ENCODE peak calls at places on chromosomes 11 and 22, in seven cellular contexts. V is stimulated activated CD4-positive, alpha-beta T cell treated with anti-CD3 and anti-CD28 coated beads, Interleukin-2, amount 100 ng/mL, for 48 hours; J is amygdala; C is CD4-positive, alpha-beta T cell; P is nephron progenitor cell; S is T-helper 2 cell; M is AG09319. B is an unnamed sample.

GRCh38 chr11:122307480-122308085 is 191.6 kb upstream of the BLID start:
- DNase-seq in P (no peak), S (no peak), J (no peak), M (no peak), C (no peak), V (no peak), B (no peak)

GRCh38 chr22:17970205-17970708 is 54.1 kb downstream of the MICAL3 start:
- DNase-seq in J (no peak), P (no peak), S (no peak), V (no peak), C (no peak), M (no peak), B (no peak)

GRCh38 chr11:130442728-130443127 is 5.7 kb upstream of the ADAMTS15 start:
- DNase-seq in J (no peak), S (no peak), M (no peak), P (no peak), V (no peak), C (no peak), B (no peak)

GRCh38 chr11:2577071-2578005 is 122.5 kb downstream of the KCNQ1OT1 start:
- DNase-seq in J (no peak), P (peak), C (no peak), V (no peak), S (no peak), M (no peak), B (no peak)

GRCh38 chr11:122981388-122982264 is at the start of gene BSX:
- DNase-seq in M (no peak), C (peak), J (no peak), S (peak), P (peak), V (peak), B (peak)

GRCh38 chr22:19568337-19569311 is 44.4 kb upstream of the CLDN5 start:
- DNase-seq in V (no peak), C (no peak), J (no peak), P (no peak), M (peak), S (no peak), B (peak)

GRCh38 chr22:16959345-16959930 is 48.6 kb downstream of the GAB4 start:
- DNase-seq in V (no peak), S (no peak), J (no peak), C (no peak), M (no peak), P (no peak), B (peak)

GRCh38 chr11:122756417-122756816 is 81.9 kb upstream of the CRTAM start:
- DNase-seq in M (no peak), P (no peak), J (no peak), C (peak), S (peak), V (no peak), B (peak)

GRCh38 chr11:104858882-104859735 is 39.2 kb downstream of the CASP12 start:
- DNase-seq in P (peak), S (no peak), C (no peak), J (no peak), M (no peak), V (no peak), B (peak)

GRCh38 chr11:127126956-127127355 is 126.4 kb upstream of the KIRREL3 start:
- DNase-seq in S (no peak), V (no peak), J (no peak), C (no peak), P (no peak), M (no peak), B (no peak)

GRCh38 chr11:64996710-64997380 is at the start of gene BATF2:
- DNase-seq in C (no peak), M (peak), V (no peak), S (no peak), P (peak), J (peak), B (peak)

GRCh38 chr11:74650498-74650897 is 58.1 kb downstream of the POLD3 start:
- DNase-seq in J (no peak), C (no peak), P (no peak), M (peak), V (no peak), S (no peak), B (no peak)

GRCh38 chr11:57763568-57763967 is 2.0 kb downstream of the CTNND1 start:
- DNase-seq in M (no peak), P (no peak), C (no peak), V (no peak), S (no peak), J (no peak), B (no peak)

GRCh38 chr11:66341502-66342126 is 3.3 kb downstream of the BRMS1 start:
- DNase-seq in P (no peak), M (no peak), S (no peak), C (no peak), V (no peak), J (no peak), B (no peak)

GRCh38 chr11:76491644-76492043 is 46.8 kb downstream of the EMSY start:
- DNase-seq in P (no peak), M (no peak), J (no peak), C (no peak), V (no peak), S (no peak), B (no peak)

GRCh38 chr11:61776561-61777075 is 15.8 kb downstream of the TMEM258 start:
- DNase-seq in J (peak), P (peak), M (peak), V (peak), C (peak), S (peak), B (peak)

GRCh38 chr11:41273908-41274307 is 185.5 kb downstream of the LRRC4C start:
- DNase-seq in P (no peak), C (no peak), S (no peak), J (no peak), M (no peak), V (no peak), B (no peak)

GRCh38 chr11:2345050-2345449 is 32.1 kb upstream of the CD81 start:
- DNase-seq in P (no peak), M (no peak), S (no peak), C (no peak), V (no peak), J (no peak), B (no peak)

GRCh38 chr11:94017446-94017845 is 3.7 kb upstream of the HEPHL1 start:
- DNase-seq in P (no peak), M (no peak), C (no peak), S (no peak), V (no peak), J (no peak), B (no peak)

GRCh38 chr22:20571531-20572007 is 64.2 kb downstream of the MED15 start:
- DNase-seq in C (peak), S (peak), V (peak), M (no peak), J (no peak), P (peak), B (peak)

GRCh38 chr11:825366-826231 is 2.1 kb upstream of the CRACR2B start:
- DNase-seq in J (no peak), P (no peak), C (no peak), M (no peak), V (no peak), S (no peak), B (no peak)

GRCh38 chr11:94876645-94877445 is 96.5 kb downstream of the CWC15 start:
- DNase-seq in J (peak), P (peak), C (peak), S (no peak), V (peak), M (peak), B (peak)